ENCODE peak calls at places on chromosomes 4 and X, in ten cellular contexts. G is OCI-LY7; I is right cardiac atrium; R is stromal cell of bone marrow; X is psoas muscle; S is activated CD4-positive, alpha-beta T cell treated with anti-CD3 and anti-CD28 coated beads for 48 hours; O is stimulated activated CD4-positive, alpha-beta T cell treated with anti-CD3 and anti-CD28 coated beads, Interleukin-1b, Interleukin-23, amount 100 ng/mL, for 4 hours; A is C1 segment of cervical spinal cord; M is fibroblast of mammary gland; D is stimulated activated CD8-positive, alpha-beta memory T cell treated with anti-CD3 and anti-CD28 coated beads, Interleukin-7, amount 100 ng/mL, for 24 hours. F is an unnamed sample.

GRCh38 chr4:40515037-40515397 is 114.6 kb downstream of the RBM47 start:
- DNase-seq in G (no peak), I (no peak), R (no peak), X (no peak), S (no peak), O (no peak), A (no peak), M (no peak), D (no peak), F (no peak)

GRCh38 chr4:53914313-53915016 is 149.9 kb downstream of the CHIC2 start:
- DNase-seq in G (no peak), I (no peak), R (peak), X (peak), S (peak), O (no peak), A (no peak), M (peak), D (no peak), F (peak)

GRCh38 chr4:125390727-125391126 is 76.0 kb downstream of the FAT4 start:
- DNase-seq in G (no peak), I (no peak), R (no peak), X (no peak), S (no peak), O (no peak), A (no peak), M (no peak), D (no peak), F (no peak)

GRCh38 chrX:13855689-13856425 is 39.0 kb upstream of the GPM6B start:
- DNase-seq in G (no peak), I (no peak), R (no peak), X (no peak), S (no peak), O (no peak), A (no peak), M (peak), D (no peak), F (no peak)

GRCh38 chr4:135718019-135718418 is 1516.4 kb upstream of the PABPC4L start:
- DNase-seq in G (no peak), I (no peak), R (no peak), X (no peak), S (no peak), O (no peak), A (no peak), M (no peak), D (no peak), F (no peak)

GRCh38 chr4:161252520-161253141 is 911.2 kb downstream of the FSTL5 start:
- DNase-seq in G (peak), I (no peak), R (no peak), X (no peak), S (peak), O (no peak), A (no peak), M (peak), D (no peak), F (no peak)

GRCh38 chr4:7600247-7600646 is 165.5 kb upstream of the PSAPL1 start:
- DNase-seq in G (no peak), I (no peak), R (no peak), X (no peak), S (no peak), O (no peak), A (no peak), M (no peak), D (no peak), F (no peak)

GRCh38 chr4:38154251-38154650 is 194.1 kb downstream of the PTTG2 start:
- DNase-seq in G (no peak), I (no peak), R (no peak), X (no peak), S (no peak), O (no peak), A (no peak), M (no peak), D (no peak), F (no peak)

GRCh38 chr4:153143527-153144348 is 60.5 kb upstream of the TRIM2 start:
- DNase-seq in G (no peak), I (no peak), R (no peak), X (no peak), S (no peak), O (no peak), A (no peak), M (no peak), D (no peak), F (no peak)

GRCh38 chrX:17809984-17810383 is 51.1 kb downstream of the RAI2 start:
- DNase-seq in G (no peak), I (no peak), R (no peak), X (no peak), S (no peak), O (no peak), A (no peak), M (no peak), D (no peak), F (no peak)

GRCh38 chr4:152352215-152352614 is 183.7 kb downstream of the FBXW7 start:
- DNase-seq in G (no peak), I (no peak), R (no peak), X (no peak), S (no peak), O (no peak), A (no peak), M (no peak), D (no peak), F (no peak)